ENCODE peak calls at places on chromosomes 2 and 18, in seven cellular contexts. A is left ventricle myocardium superior, G is A549, J is left ventricle myocardium inferior, S is epithelial cell of prostate, M is neural progenitor cell, O is bronchial epithelial cell. Z is an unnamed sample.

GRCh38 chr2:11564864-11565567 is 31.2 kb downstream of the GREB1 start:
- DNase-seq in A (no peak), G (no peak), J (no peak), S (no peak), M (no peak), O (no peak), Z (no peak)

GRCh38 chr18:12336887-12337286 is 28.8 kb downstream of the TUBB6 start:
- DNase-seq in A (no peak), G (no peak), J (no peak), S (peak), M (no peak), O (peak), Z (peak)

GRCh38 chr18:6022840-6023239 is 127.5 kb upstream of the TMEM200C start:
- DNase-seq in A (no peak), G (no peak), J (no peak), S (no peak), M (peak), O (no peak), Z (no peak)

GRCh38 chr2:195737531-195738162 is 80.6 kb downstream of the SLC39A10 start:
- DNase-seq in A (no peak), G (no peak), J (no peak), S (no peak), M (no peak), O (peak), Z (no peak)

GRCh38 chr18:79543861-79544385 is 135.7 kb upstream of the CTDP1 start:
- DNase-seq in A (no peak), G (no peak), J (no peak), S (no peak), M (no peak), O (no peak), Z (no peak)

GRCh38 chr2:72108121-72108520 is 39.5 kb downstream of the CYP26B1 start:
- DNase-seq in A (no peak), G (no peak), J (no peak), S (peak), M (no peak), O (peak), Z (no peak)

GRCh38 chr18:69981948-69982347 is 34.3 kb upstream of the CD226 start:
- DNase-seq in A (no peak), G (no peak), J (no peak), S (no peak), M (no peak), O (no peak), Z (no peak)

GRCh38 chr2:24517247-24517646 is 26.2 kb downstream of the NCOA1 start:
- DNase-seq in A (no peak), G (no peak), J (no peak), S (no peak), M (no peak), O (no peak), Z (no peak)

Z was measured in HuH-7.